ENCODE peak calls at places on chromosomes 11 and 22, in nine cellular contexts. D is psoas muscle, Y is breast epithelium, R is fibroblast of the aortic adventitia, S is astrocyte of the spinal cord, I is GM23338, J is neural progenitor cell, P is astrocyte of the cerebellum, L is foreskin fibroblast. C is an unnamed sample.

GRCh38 chr22:29625090-29625825 is 21.8 kb downstream of the NF2 start:
- DNase-seq in D (peak; percentile 30), Y (no peak), R (no peak), S (peak; percentile 88), I (peak; percentile 61), J (peak; percentile 62), P (peak; percentile 71), L (peak; percentile 81), C (peak; percentile 55)

GRCh38 chr11:44244649-44245308 is 65.2 kb downstream of the ALX4 start:
- DNase-seq in D (no peak), Y (no peak), R (peak; percentile 46), S (peak; percentile 46), I (no peak), J (no peak), P (no peak), L (no peak), C (no peak)

GRCh38 chr11:118015385-118015841 is 29.2 kb downstream of the IL10RA start:
- DNase-seq in D (no peak), Y (no peak), R (no peak), S (no peak), I (no peak), J (no peak), P (no peak), L (no peak), C (no peak)

GRCh38 chr11:35030716-35031213 is 108.2 kb upstream of the CD44 start:
- DNase-seq in D (peak; percentile 76), Y (no peak), R (peak; percentile 83), S (peak; percentile 97), I (no peak), J (no peak), P (peak; percentile 68), L (peak; percentile 95), C (peak; percentile 79)

GRCh38 chr11:27211370-27212127 is 151.5 kb downstream of the CCDC34 start:
- DNase-seq in D (no peak), Y (no peak), R (no peak), S (no peak), I (peak; percentile 48), J (no peak), P (no peak), L (no peak), C (no peak)

GRCh38 chr22:20102203-20102780 is 13.6 kb upstream of the RANBP1 start:
- DNase-seq in D (no peak), Y (no peak), R (no peak), S (no peak), I (peak; percentile 43), J (no peak), P (no peak), L (no peak), C (no peak)

GRCh38 chr11:119714590-119714989 is 14.4 kb downstream of the NECTIN1 start:
- DNase-seq in D (no peak), Y (no peak), R (no peak), S (no peak), I (no peak), J (no peak), P (no peak), L (no peak), C (no peak)

GRCh38 chr11:36264601-36265344 is 24.5 kb downstream of the COMMD9 start:
- DNase-seq in D (no peak), Y (no peak), R (no peak), S (no peak), I (no peak), J (no peak), P (no peak), L (no peak), C (no peak)

GRCh38 chr11:32154275-32154674 is 63.4 kb downstream of the RCN1 start:
- DNase-seq in D (no peak), Y (no peak), R (peak; percentile 16), S (peak; percentile 25), I (peak; percentile 14), J (no peak), P (peak; percentile 2), L (peak; percentile 24), C (no peak)
- TF ChIP-seq CTCF in D (no peak), Y (no peak), R (no peak), S (peak; percentile 18), I (peak; percentile 25), J (peak; percentile 27), P (peak; percentile 27), L (peak; percentile 21), C (peak; percentile 33)

GRCh38 chr22:31637375-31637937 is 24.6 kb downstream of the PISD start:
- DNase-seq in D (no peak), Y (no peak), R (no peak), S (no peak), I (peak; percentile 37), J (no peak), P (no peak), L (no peak), C (no peak)
- H3K4me3 ChIP-seq in D (peak overlapping the region; percentile 38), Y (no peak overlapping the region), R (no peak overlapping the region), S (no peak overlapping the region), I (no peak overlapping the region), J (no peak overlapping the region), P (no peak overlapping the region), L (no peak overlapping the region), C (no peak overlapping the region)

GRCh38 chr11:71140206-71140919 is 112.0 kb downstream of the SHANK2 start:
- DNase-seq in D (no peak), Y (no peak), R (no peak), S (no peak), I (no peak), J (no peak), P (no peak), L (no peak), C (no peak)
- TF ChIP-seq CTCF in D (no peak), Y (no peak), R (no peak), S (no peak), I (no peak), J (no peak), P (no peak), L (no peak), C (no peak)

DNA sequence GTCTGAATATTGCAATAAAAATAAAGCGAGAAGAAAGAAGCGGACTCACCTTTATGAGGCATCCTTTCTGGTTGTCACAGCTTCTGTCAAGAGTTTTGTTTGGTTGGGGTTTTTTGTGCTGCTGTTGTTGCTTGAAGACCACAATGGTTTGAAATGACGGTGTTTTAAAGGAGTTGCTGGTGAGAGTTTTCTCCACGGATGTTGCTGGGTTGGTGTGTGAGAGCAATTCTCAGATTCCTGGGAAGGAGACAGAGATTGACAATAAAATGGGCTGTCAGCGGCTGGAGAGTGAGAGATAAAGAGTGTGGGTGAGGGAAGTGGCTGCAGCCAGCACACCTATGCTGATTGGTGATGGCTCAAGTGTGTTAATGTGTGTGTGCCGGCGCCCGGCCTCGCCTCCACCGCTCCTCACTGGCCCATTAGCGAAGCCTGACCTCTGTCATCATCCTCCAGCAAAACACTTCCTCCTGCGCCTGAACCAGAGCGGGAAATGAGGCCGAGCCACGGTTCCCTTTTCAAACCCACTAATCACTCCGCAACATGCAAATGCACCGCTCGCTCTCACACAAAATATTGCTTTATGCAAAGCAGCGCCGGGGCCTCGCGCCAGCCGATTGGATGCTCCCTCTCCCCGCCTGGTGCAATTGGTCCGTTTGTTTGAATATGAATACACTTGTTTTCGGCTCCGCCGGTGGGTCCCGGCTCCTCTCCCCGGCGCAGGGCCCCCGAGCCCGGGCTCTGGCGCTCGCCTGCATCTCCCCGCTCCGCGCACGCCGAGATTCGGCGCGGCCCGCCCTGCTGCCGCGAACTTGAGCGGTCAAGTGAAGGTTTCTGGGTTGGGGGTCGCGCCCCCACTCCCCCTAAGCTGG is at the start of gene PAX6:
- DNase-seq in D (no peak), Y (peak; percentile 50), R (peak; percentile 45), S (peak; percentile 96), I (peak; percentile 89), J (peak; percentile 97), P (peak; percentile 99), L (no peak), C (no peak)
- H3K4me3 ChIP-seq in D (peak within 1 kb of the TSS; percentile 65), Y (peak within 1 kb of the TSS; percentile 45), R (peak within 1 kb of the TSS; percentile 58), S (peak within 1 kb of the TSS; percentile 60), I (peak within 1 kb of the TSS; percentile 71), J (peak within 1 kb of the TSS; percentile 91), P (peak within 1 kb of the TSS; percentile 89), L (peak within 1 kb of the TSS; percentile 33), C (peak within 1 kb of the TSS; percentile 21)

GRCh38 chr11:112223754-112224532 is 2.3 kb upstream of the PTS start:
- DNase-seq in D (no peak), Y (no peak), R (no peak), S (no peak), I (no peak), J (no peak), P (no peak), L (no peak), C (no peak)

GRCh38 chr11:112227471-112227870 is 1.2 kb downstream of the PTS start:
- DNase-seq in D (no peak), Y (no peak), R (no peak), S (no peak), I (no peak), J (no peak), P (no peak), L (no peak), C (no peak)

GRCh38 chr11:112225753-112226061 is 521 bp upstream of the PTS start:
- DNase-seq in D (peak; percentile 82), Y (no peak), R (no peak), S (no peak), I (no peak), J (no peak), P (no peak), L (peak; percentile 77), C (no peak)

GRCh38 chr11:112227002-112227401 is 774 bp downstream of the PTS start:
- DNase-seq in D (no peak), Y (no peak), R (peak; percentile 60), S (no peak), I (peak; percentile 12), J (peak; percentile 15), P (no peak), L (peak; percentile 35), C (no peak)

DNA sequence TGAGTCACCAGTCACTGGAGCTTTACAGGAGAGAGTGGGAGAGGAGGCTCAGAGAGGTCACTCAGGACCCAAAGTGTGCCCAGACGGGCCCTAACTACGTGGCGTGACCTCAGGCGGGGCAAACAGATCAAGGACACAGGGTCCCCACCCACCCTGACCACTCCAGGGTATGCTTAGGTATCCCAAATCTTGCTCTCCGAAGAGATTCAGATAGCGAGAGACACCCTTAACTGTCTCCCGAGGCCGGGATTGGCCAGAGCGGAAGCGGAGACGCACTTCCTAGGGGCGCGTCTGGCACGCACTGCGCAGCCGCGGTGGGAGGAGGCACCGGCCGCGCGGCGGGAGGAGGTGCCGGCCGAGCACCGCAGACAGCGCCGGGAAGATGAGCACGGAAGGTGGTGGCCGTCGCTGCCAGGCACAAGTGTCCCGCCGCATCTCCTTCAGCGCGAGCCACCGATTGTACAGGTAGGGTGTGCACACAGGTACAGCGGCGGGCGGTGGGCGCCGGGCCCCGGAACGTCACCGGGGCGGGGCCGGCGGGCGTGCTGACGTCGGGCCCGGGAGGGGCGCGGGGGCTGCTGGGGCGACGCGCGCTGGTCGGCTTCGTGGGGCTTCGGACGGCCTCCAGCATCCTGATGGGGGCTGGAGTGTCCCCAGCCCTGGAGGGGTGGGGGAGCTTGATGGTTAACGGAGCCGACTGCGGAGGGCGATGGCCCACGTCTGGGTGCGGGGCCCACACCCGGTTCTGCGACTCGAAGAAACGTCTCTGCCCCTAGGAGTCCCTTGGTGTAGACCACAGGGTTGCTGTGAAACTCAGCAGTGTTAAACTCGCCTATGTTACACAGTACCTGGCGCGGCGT is at the start of gene PTS:
- DNase-seq in D (peak; percentile 89), Y (peak; percentile 81), R (peak; percentile 88), S (peak; percentile 89), I (peak; percentile 91), J (peak; percentile 94), P (peak; percentile 55), L (peak; percentile 85), C (no peak)
- TF ChIP-seq CTCF in D (no peak), Y (no peak), R (no peak), S (no peak), I (no peak), J (no peak), P (no peak), L (no peak), C (no peak)

C was measured in BJ.